ENCODE peak calls at places on chromosomes 1 and 21, in ten cellular contexts. K is GDM1; T is stromal cell of bone marrow; C is AG09319; B is activated CD8-positive, alpha-beta memory T cell treated with anti-CD3 and anti-CD28 coated beads for 1 hour; A is mesothelial cell of epicardium; D is hippocampal formation; W is activated CD4-positive, alpha-beta T cell treated with anti-CD3 and anti-CD28 coated beads, Interleukin-2, amount 10 ng/mL, durations not matched to agents 7 days and 5 days; G is SK-N-MC; O is putamen. Z is an unnamed sample.

GRCh38 chr1:48617227-48617626 is 145.2 kb upstream of the SPATA6 start:
- DNase-seq in K (no peak), T (peak; percentile 64), C (no peak), B (no peak), A (no peak), D (no peak), W (no peak), G (no peak), O (no peak), Z (no peak)

GRCh38 chr1:199287632-199288031 is 648.8 kb downstream of the PTPRC start:
- DNase-seq in K (no peak), T (no peak), C (no peak), B (no peak), A (no peak), D (no peak), W (no peak), G (no peak), O (no peak), Z (no peak)

GRCh38 chr1:91513160-91513559 is 12.5 kb downstream of the CDC7 start:
- DNase-seq in K (no peak), T (no peak), C (no peak), B (no peak), A (no peak), D (peak; percentile 16), W (no peak), G (no peak), O (no peak), Z (no peak)

GRCh38 chr1:99005537-99005942 is 879 bp upstream of the PLPPR5 start:
- DNase-seq in K (no peak), T (no peak), C (no peak), B (no peak), A (no peak), D (peak; percentile 22), W (no peak), G (no peak), O (no peak), Z (no peak)

GRCh38 chr21:44370771-44371410 is 17.5 kb downstream of the TRPM2 start:
- DNase-seq in K (no peak), T (no peak), C (no peak), B (no peak), A (no peak), D (no peak), W (no peak), G (no peak), O (no peak), Z (no peak)

GRCh38 chr1:48205547-48205946 is 17.0 kb upstream of the SLC5A9 start:
- DNase-seq in K (no peak), T (no peak), C (no peak), B (no peak), A (no peak), D (no peak), W (no peak), G (no peak), O (no peak), Z (no peak)

GRCh38 chr1:227306689-227307088 is 11.6 kb downstream of the CDC42BPA start:
- DNase-seq in K (no peak), T (no peak), C (no peak), B (no peak), A (no peak), D (no peak), W (no peak), G (no peak), O (no peak), Z (no peak)

GRCh38 chr1:54424398-54424797 is 18.2 kb upstream of the SSBP3 start:
- DNase-seq in K (no peak), T (no peak), C (no peak), B (no peak), A (no peak), D (no peak), W (no peak), G (no peak), O (no peak), Z (no peak)

GRCh38 chr1:9289090-9289534 is 3.6 kb upstream of the SPSB1 start:
- DNase-seq in K (peak; percentile 36), T (no peak), C (no peak), B (peak; percentile 65), A (peak; percentile 63), D (no peak), W (peak; percentile 87), G (peak; percentile 60), O (no peak), Z (peak; percentile 85)

GRCh38 chr1:205535866-205536758 is 31.6 kb downstream of the CDK18 start:
- DNase-seq in K (no peak), T (no peak), C (no peak), B (no peak), A (peak; percentile 31), D (no peak), W (no peak), G (no peak), O (no peak), Z (no peak)

GRCh38 chr1:81493102-81493864 is 307.5 kb upstream of the ADGRL2 start:
- DNase-seq in K (no peak), T (peak; percentile 11), C (no peak), B (no peak), A (no peak), D (no peak), W (no peak), G (no peak), O (no peak), Z (no peak)

GRCh38 chr1:96559707-96560588 is 161.6 kb upstream of the PTBP2 start:
- DNase-seq in K (no peak), T (peak; percentile 98), C (peak; percentile 93), B (no peak), A (no peak), D (no peak), W (no peak), G (no peak), O (no peak), Z (no peak)

Z was measured in activated T-cell treated with anti-CD3 and anti-CD28 coated beads, Interleukin-2, amount 50 U/mL, for 72 hours.